ENCODE peak calls at places on chromosome 3, in four cellular contexts. W is GM12878, T is K562, G is HepG2. I is an unnamed sample.

GRCh38 chr3:46406440-46406785 is 453 bp downstream of the CCR5AS start:
- DNase-seq in T (peak; percentile 48), W (no peak), G (no peak), I (no peak)

GRCh38 chr3:67381667-67382272 is 272.6 kb downstream of the SUCLG2 start:
- DNase-seq in G (peak; percentile 10), T (peak; percentile 8), W (no peak), I (peak; percentile 15)

GRCh38 chr3:78912687-78913086 is 855.1 kb downstream of the ROBO1 start:
- DNase-seq in T (no peak), W (no peak), G (no peak), I (no peak)

GRCh38 chr3:143979813-143980212 is 8.2 kb downstream of the DIPK2A start:
- DNase-seq in G (no peak), W (no peak), T (no peak), I (no peak)

GRCh38 chr3:13647314-13648059 is 98.6 kb downstream of the FBLN2 start:
- DNase-seq in T (peak; percentile 48), G (no peak), W (no peak), I (no peak)

GRCh38 chr3:11826628-11827265 is 19.9 kb downstream of the TAMM41 start:
- DNase-seq in W (no peak), G (no peak), T (no peak), I (no peak)

GRCh38 chr3:73192036-73192738 is 130.7 kb downstream of the EBLN2 start:
- DNase-seq in G (peak; percentile 58), T (peak; percentile 36), W (no peak), I (no peak)

GRCh38 chr3:181230258-181230657 is 240.7 kb upstream of the DNAJC19 start:
- DNase-seq in T (no peak), W (no peak), G (no peak), I (no peak)

GRCh38 chr3:18080198-18080689 is 337.8 kb upstream of the TBC1D5 start:
- DNase-seq in G (no peak), W (no peak), T (no peak), I (no peak)

GRCh38 chr3:56086355-56086754 is 381.9 kb downstream of the ERC2 start:
- DNase-seq in G (no peak), W (no peak), T (no peak), I (no peak)

GRCh38 chr3:185498503-185499396 is at the start of gene TMEM41A:
- DNase-seq in W (peak; percentile 53), T (peak; percentile 98), G (peak; percentile 75), I (peak; percentile 88)

GRCh38 chr3:13621381-13622221 is 72.7 kb downstream of the FBLN2 start:
- DNase-seq in T (no peak), W (no peak), G (no peak), I (no peak)

GRCh38 chr3:115321396-115321795 is 174.3 kb upstream of the ZBTB20 start:
- DNase-seq in W (no peak), G (no peak), T (no peak), I (no peak)

GRCh38 chr3:157786618-157787017 is 283.4 kb upstream of the VEPH1 start:
- DNase-seq in T (no peak), W (no peak), G (no peak), I (no peak)

GRCh38 chr3:171812811-171813210 is 2.5 kb upstream of the PLD1 start:
- DNase-seq in T (no peak), W (no peak), G (no peak), I (no peak)

GRCh38 chr3:5017953-5018531 is 38.8 kb downstream of the BHLHE40 start:
- DNase-seq in G (no peak), T (peak; percentile 52), W (no peak), I (peak; percentile 86)

GRCh38 chr3:11739712-11740111 is 96.0 kb upstream of the VGLL4 start:
- DNase-seq in G (no peak), T (no peak), W (no peak), I (no peak)

GRCh38 chr3:115146418-115147328 is at the start of gene ZBTB20:
- DNase-seq in G (peak; percentile 12), T (peak; percentile 60), W (no peak), I (peak; percentile 27)

GRCh38 chr3:127442551-127442950 is 148.0 kb downstream of the TPRA1 start:
- DNase-seq in G (no peak), W (no peak), T (no peak), I (no peak)

GRCh38 chr3:11640009-11640673 is 3.6 kb downstream of the VGLL4 start:
- DNase-seq in G (no peak), W (no peak), T (no peak), I (no peak)

GRCh38 chr3:40178012-40178594 is 131.4 kb upstream of the EIF1B start:
- DNase-seq in G (no peak), T (no peak), W (no peak), I (no peak)
- H3K4me1 ChIP-seq in G (no peaks in the 10 kb centered on the region), T (no peaks in the 10 kb centered on the region), W (no peaks in the 10 kb centered on the region), I (no peaks in the 10 kb centered on the region)

DNA sequence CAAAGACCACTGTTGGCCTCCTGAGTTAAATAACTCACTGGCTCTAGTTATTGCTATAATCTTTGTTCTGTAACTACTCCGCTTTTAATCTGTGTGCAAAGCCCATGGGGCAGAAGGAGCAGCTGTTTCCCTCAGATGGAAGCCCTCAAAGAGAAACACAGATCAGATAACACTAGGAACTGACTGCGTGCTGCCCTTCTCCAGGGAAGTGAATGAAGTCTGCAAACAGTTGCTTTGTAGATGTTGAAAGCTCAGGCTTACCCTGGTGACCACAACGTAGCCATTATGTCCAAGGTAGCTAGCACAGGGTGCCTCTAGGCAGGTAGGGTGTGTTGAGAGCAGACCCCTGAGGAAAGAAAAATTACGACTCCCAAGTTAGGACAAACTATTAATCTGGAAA is 152.3 kb upstream of the STAC start:
- DNase-seq in T (no peak), W (no peak), G (no peak), I (no peak)
- TF ChIP-seq ESRRA in T (no peak), W (no peak), G (no peak), I (no peak)

GRCh38 chr3:123349201-123349535 is 99.7 kb downstream of the ADCY5 start:
- DNase-seq in G (no peak), T (no peak), W (no peak), I (no peak)

GRCh38 chr3:123352134-123352554 is 96.7 kb downstream of the ADCY5 start:
- DNase-seq in T (no peak), W (no peak), G (no peak), I (no peak)

GRCh38 chr3:123351396-123351945 is 97.4 kb downstream of the ADCY5 start:
- DNase-seq in W (no peak), T (no peak), G (no peak), I (no peak)

GRCh38 chr3:123349566-123350450 is 99.1 kb downstream of the ADCY5 start:
- DNase-seq in T (no peak), G (no peak), W (no peak), I (no peak)

DNA sequence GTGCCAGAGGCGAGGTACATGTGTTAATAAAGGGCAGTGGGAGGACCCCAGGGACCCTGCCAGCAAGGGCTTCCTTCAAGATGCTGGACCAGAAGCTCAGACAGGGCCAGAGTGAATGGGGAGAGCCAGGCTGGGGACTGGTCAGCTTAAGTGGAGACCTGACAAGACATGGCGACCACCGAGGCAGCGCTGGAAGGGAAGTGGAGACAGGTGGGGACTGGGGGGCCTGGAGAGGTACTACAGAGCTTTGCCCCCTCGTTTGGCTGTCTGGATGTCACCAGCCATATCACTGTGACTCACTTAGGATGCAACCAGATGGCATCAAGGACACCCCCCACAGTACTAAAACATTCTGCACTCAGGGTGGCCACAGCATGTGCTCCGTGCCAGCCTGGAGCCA is 97.9 kb downstream of the ADCY5 start:
- DNase-seq in G (no peak), W (no peak), T (no peak), I (no peak)
- H3K4me1 ChIP-seq in G (no peaks in the 10 kb centered on the region), W (no peaks in the 10 kb centered on the region), T (no peaks in the 10 kb centered on the region), I (no peaks in the 10 kb centered on the region)

GRCh38 chr3:195023989-195024388 is 247.0 kb downstream of the XXYLT1 start:
- DNase-seq in G (no peak), T (no peak), W (no peak), I (no peak)

GRCh38 chr3:195025056-195025880 is 245.7 kb downstream of the XXYLT1 start:
- DNase-seq in G (no peak), W (no peak), T (no peak), I (no peak)

GRCh38 chr3:195028877-195029606 is 241.9 kb downstream of the XXYLT1 start:
- DNase-seq in T (no peak), W (no peak), G (peak; percentile 47), I (no peak)

GRCh38 chr3:195023576-195023975 is 247.4 kb downstream of the XXYLT1 start:
- DNase-seq in T (no peak), W (no peak), G (no peak), I (no peak)

GRCh38 chr3:195025881-195026200 is 245.1 kb downstream of the XXYLT1 start:
- DNase-seq in G (no peak), T (no peak), W (no peak), I (no peak)
- TF ChIP-seq ESRRA in G (no peak), T (no peak), W (no peak), I (no peak)

DNA sequence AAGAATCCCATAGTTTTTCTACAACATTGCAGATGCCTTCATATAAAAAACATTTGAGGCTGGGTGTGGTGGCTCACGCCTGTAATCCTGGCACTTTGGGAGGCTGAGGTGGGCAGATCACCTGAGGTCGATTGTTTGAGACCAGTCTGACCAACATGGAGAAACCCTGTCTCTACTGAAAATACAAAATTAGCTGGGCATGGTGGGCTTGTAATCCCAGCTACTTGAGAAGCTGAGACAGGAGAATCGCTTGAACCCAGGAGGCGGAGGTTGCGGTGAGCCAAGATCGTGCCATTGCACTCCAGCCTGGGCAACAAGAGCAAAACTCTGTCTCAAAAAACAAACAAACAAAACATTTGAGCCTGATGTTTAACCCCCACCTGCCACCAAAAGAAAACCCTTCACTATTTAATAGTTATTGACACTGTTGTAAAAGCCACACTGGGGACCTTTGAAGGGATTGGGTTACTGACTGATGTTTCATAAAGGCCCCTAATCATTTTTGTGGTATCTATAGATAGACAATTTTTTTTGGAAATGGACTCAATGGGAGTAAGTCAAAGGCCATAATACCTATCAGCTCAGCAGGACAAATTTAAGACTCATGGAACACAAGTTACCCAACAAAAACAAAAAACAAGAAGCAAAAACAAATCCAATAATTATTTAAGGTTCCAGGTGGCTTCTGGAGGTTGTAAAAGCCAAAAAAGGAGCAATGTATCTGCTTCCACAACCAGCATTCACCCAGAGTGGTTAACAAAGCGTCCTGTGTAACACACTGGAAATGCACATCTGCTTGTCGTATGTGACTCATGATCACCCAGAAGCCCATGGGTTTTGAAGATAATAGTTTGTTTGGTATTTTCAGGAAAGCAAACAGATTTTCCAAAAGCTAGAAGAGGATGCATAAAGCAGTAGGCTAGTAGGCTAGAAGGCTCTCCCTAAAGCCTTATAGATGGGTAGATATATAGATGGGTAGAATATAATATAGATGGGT is 41.2 kb downstream of the CDCP1 start:
- DNase-seq in G (no peak), W (no peak), T (peak; percentile 49), I (no peak)
- H3K4me1 ChIP-seq in G (peaks cover 10% of the 10 kb centered on the region), W (peaks cover 2% of the 10 kb centered on the region), T (peaks cover 30% of the 10 kb centered on the region), I (no peaks in the 10 kb centered on the region)

DNA sequence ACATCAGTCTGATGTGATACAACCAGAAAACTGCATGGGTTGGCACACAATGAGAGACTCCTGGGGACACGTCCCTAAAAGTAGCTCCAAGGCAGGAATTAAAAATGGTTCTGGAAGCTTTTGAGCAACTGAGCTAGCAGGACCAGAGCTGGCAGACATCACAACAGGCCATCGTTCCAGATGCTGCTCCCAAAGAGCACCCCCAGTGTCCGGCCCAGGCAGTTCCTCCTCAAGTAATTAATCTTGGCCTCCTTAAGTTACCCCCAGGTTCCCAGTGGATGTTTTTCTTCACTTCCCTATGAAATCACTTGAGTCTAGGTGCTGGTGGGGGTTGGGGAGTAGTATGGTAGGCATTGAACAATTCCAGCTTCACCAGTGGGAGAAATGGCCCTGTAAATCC is 711.6 kb downstream of the MECOM start:
- DNase-seq in T (no peak), W (no peak), G (no peak), I (no peak)
- TF ChIP-seq ESRRA in T (no peak), W (no peak), G (no peak), I (no peak)

I was measured in A549.